ENCODE peak calls at places on chromosomes 6 and 20, in five cellular contexts. E is K562, Y is H1, B is OCI-LY7, U is astrocyte. N is an unnamed sample.

GRCh38 chr20:37922016-37922415 is 19.1 kb downstream of the VSTM2L start:
- DNase-seq in U (no peak), E (no peak), Y (no peak), B (no peak), N (no peak)

GRCh38 chr20:51036827-51037229 is 13.9 kb upstream of the KCNG1 start:
- DNase-seq in B (no peak), E (no peak), Y (no peak), U (no peak), N (no peak)

GRCh38 chr20:47137231-47137865 is 219.2 kb downstream of the ZMYND8 start:
- DNase-seq in E (no peak), B (no peak), Y (no peak), U (no peak), N (no peak)

GRCh38 chr6:154399097-154399496 is 42.5 kb upstream of the IPCEF1 start:
- DNase-seq in B (no peak), E (no peak), U (peak), Y (no peak), N (no peak)

GRCh38 chr20:60024245-60024644 is 66.0 kb downstream of the CDH26 start:
- DNase-seq in B (no peak), Y (no peak), U (no peak), E (no peak), N (no peak)

GRCh38 chr6:143074670-143075318 is 14.1 kb downstream of the AIG1 start:
- DNase-seq in E (no peak), B (no peak), Y (no peak), U (no peak), N (no peak)

GRCh38 chr6:140020207-140020791 is 645.9 kb upstream of the CITED2 start:
- DNase-seq in U (no peak), E (no peak), Y (no peak), B (no peak), N (no peak)

GRCh38 chr6:64062960-64063683 is 427.5 kb downstream of the PHF3 start:
- DNase-seq in Y (no peak), U (peak), B (no peak), E (no peak), N (no peak)

GRCh38 chr6:148720897-148721296 is 25.9 kb upstream of the UST start:
- DNase-seq in B (no peak), U (peak), Y (no peak), E (no peak), N (no peak)

GRCh38 chr6:70396796-70397729 is 16.2 kb upstream of the FAM135A start:
- DNase-seq in E (no peak), B (peak), Y (no peak), U (no peak), N (no peak)

GRCh38 chr6:136317023-136317649 is 27.5 kb upstream of the BCLAF1 start:
- DNase-seq in E (peak), B (peak), Y (no peak), U (peak), N (peak)

GRCh38 chr6:113018351-113019151 is 671.4 kb downstream of the RFPL4B start:
- DNase-seq in Y (no peak), E (no peak), U (peak), B (no peak), N (no peak)

GRCh38 chr6:154071236-154071635 is 32.2 kb downstream of the OPRM1 start:
- DNase-seq in B (no peak), Y (no peak), U (no peak), E (no peak), N (no peak)

GRCh38 chr20:50271674-50272412 is 81.2 kb downstream of the CEBPB start:
- DNase-seq in B (no peak), Y (no peak), E (no peak), U (no peak), N (no peak)

GRCh38 chr20:35146299-35146921 is 726 bp downstream of the EDEM2 start:
- DNase-seq in Y (no peak), E (peak), B (peak), U (no peak), N (peak)

GRCh38 chr6:111173341-111173740 is 86.0 kb downstream of the SLC16A10 start:
- DNase-seq in Y (no peak), U (no peak), B (no peak), E (no peak), N (no peak)

GRCh38 chr6:91653954-91654843 is 1067.3 kb upstream of the MAP3K7 start:
- DNase-seq in U (peak), E (no peak), Y (no peak), B (no peak), N (no peak)

GRCh38 chr6:43509142-43509983 is 783 bp downstream of the LRRC73 start:
- DNase-seq in U (no peak), E (no peak), B (no peak), Y (peak), N (no peak)

GRCh38 chr6:21842875-21843274 is 249.3 kb downstream of the SOX4 start:
- DNase-seq in Y (no peak), B (no peak), E (no peak), U (no peak), N (no peak)

GRCh38 chr6:145882121-145882531 is 67.5 kb upstream of the FBXO30 start:
- DNase-seq in Y (no peak), E (no peak), B (no peak), U (peak), N (no peak)

GRCh38 chr20:56630086-56630493 is 984 bp downstream of the TFAP2C start:
- DNase-seq in B (no peak), Y (peak), E (peak), U (peak), N (no peak)

GRCh38 chr6:57004292-57004691 is 42.2 kb upstream of the KIAA1586 start:
- DNase-seq in Y (no peak), B (no peak), E (no peak), U (no peak), N (no peak)

GRCh38 chr6:79813854-79814477 is 133.4 kb downstream of the ELOVL4 start:
- DNase-seq in Y (peak), E (peak), B (peak), U (peak), N (peak)

GRCh38 chr6:113050010-113050893 is 703.1 kb downstream of the RFPL4B start:
- DNase-seq in U (peak), Y (no peak), E (no peak), B (no peak), N (no peak)

GRCh38 chr6:21900730-21901129 is 307.2 kb downstream of the SOX4 start:
- DNase-seq in U (peak), B (no peak), Y (no peak), E (no peak), N (no peak)

GRCh38 chr6:43972915-43973304 is 154.3 kb downstream of the MRPL14 start:
- DNase-seq in U (peak), E (no peak), Y (no peak), B (no peak), N (no peak)

GRCh38 chr6:31354248-31354647 is 2.7 kb downstream of the HLA-B start:
- DNase-seq in Y (no peak), B (no peak), U (no peak), E (no peak), N (no peak)

DNA sequence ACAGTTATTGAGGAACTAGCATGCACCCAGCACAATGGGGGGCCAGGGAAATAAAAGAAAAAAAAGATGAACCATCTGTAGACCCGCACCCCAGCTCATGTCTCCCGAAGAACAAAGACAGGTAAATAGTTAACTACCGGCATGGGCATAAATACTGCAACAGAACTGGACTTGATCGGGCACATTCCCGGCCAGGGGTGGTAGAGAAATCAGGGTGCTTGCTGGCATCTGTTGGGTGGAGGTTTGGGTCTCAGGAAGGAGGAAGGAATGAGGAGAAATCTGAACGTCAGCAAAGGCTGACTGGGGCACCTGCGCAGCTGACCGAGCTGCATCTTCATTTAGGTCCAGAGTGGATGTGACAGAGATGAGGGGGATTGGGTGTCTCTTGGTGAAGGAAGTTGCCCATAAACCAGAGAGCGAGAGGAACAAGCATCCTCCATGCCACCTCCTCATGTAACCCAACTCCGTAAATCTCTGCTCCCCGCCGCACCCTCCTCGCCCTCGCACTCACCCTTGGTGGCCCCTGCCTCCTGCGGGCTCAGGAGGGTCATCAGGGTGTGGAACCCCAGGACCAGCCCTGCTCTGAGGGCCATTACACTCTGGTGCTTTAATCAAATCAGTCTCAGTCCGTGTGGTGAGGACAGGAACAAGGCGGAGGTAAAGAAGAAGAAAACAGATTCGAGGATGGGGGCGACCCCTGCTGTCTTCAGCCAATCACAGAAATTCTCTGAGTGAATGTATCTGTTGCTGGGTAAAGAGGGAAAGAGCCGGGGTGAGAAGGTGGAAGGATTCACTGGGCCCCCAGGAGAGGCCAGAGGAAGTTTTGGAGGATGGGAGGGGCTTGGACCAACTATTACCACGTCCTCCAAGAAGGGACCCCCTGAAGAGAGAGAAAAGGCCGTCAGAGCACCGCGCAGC is at the start of gene HLA-DOA:
- DNase-seq in E (peak), Y (peak), B (peak), U (peak), N (peak)
- H3K4me2 ChIP-seq in E (no peak), Y (peak), B (peak), U (peak), N (no peak)

GRCh38 chr6:7918403-7918802 is 7.8 kb upstream of the TXNDC5 start:
- DNase-seq in E (no peak), Y (no peak), U (no peak), B (no peak), N (no peak)
- H2AFZ ChIP-seq in E (no peak), Y (no peak), U (no peak), B (peak), N (no peak)

GRCh38 chr20:19690462-19690861 is 67.6 kb upstream of the RIN2 start:
- DNase-seq in U (no peak), B (no peak), E (no peak), Y (no peak), N (no peak)

GRCh38 chr20:19693508-19693907 is 64.5 kb upstream of the RIN2 start:
- DNase-seq in E (no peak), Y (no peak), U (no peak), B (no peak), N (no peak)

GRCh38 chr20:19692100-19692499 is 66.0 kb upstream of the RIN2 start:
- DNase-seq in B (no peak), U (peak), Y (no peak), E (no peak), N (no peak)

GRCh38 chr20:19691125-19691524 is 66.9 kb upstream of the RIN2 start:
- DNase-seq in B (no peak), Y (no peak), U (no peak), E (no peak), N (no peak)

DNA sequence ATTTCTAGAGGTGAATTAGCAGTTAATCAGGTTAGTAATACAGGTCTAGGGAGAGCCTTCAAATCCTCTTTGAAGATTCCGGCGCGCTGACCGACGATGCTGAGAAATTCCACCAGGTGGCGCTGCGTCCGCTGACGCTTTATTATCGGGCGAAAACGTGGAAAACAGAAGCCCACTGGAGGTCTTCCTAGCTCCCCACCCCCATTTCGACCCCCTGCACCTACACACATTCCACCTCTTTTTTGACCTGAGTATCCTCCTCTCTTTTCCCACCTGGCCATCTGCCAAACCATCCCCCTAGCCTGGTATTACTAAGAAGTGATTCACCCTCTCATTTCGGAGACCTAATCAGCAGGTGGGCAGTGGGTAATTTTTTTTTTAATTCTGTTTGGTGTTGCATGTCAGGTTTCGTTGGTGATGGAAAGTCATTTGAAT is 65.4 kb upstream of the RIN2 start:
- DNase-seq in U (peak), Y (peak), B (peak), E (peak), N (peak)
- H3K4me2 ChIP-seq in U (peak), Y (peak), B (peak), E (no peak), N (no peak)

DNA sequence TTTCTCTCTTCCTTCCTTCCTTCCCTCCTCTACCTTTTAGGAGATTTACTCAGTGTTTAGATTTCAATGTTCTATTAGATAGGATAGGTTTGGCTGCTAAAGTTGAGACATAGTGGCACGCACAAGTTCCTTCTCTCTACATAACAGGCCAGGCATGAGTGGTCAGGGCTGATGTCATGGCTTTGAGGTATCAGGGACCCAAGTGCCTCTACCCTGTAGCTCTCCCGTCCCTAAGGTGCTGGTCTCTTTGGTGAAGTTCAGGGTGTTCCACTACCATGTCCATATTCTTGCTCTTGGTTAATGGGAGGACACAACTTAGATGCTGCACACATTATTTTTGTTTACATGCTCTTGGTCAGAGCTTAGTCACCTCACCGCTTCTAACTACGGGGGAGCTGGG is 245.3 kb downstream of the QKI start:
- DNase-seq in Y (peak), B (no peak), U (no peak), E (no peak), N (no peak)
- H2AFZ ChIP-seq in Y (no peak), B (no peak), U (no peak), E (no peak), N (no peak)

N was measured in DND-41.